ENCODE peak calls at places on chromosomes 16 and 17, in eight cellular contexts. J is KBM-7, I is glutamatergic neuron, A is brain microvascular endothelial cell, D is astrocyte of the spinal cord, F is tibial nerve, W is T-helper 1 cell, T is amygdala. X is an unnamed sample.

GRCh38 chr17:41738801-41739112 is 4.3 kb upstream of the HAP1 start:
- DNase-seq in A (no peak), D (no peak), F (no peak), W (no peak), I (no peak), J (no peak), T (no peak), X (no peak)

GRCh38 chr17:38709104-38709820 is 4.2 kb downstream of the MLLT6 start:
- DNase-seq in A (no peak), F (no peak), J (no peak), D (no peak), W (no peak), I (no peak), T (no peak), X (no peak)

GRCh38 chr17:65287040-65287439 is 149.9 kb downstream of the RGS9 start:
- DNase-seq in W (no peak), T (no peak), A (peak; percentile 39), F (no peak), I (no peak), J (no peak), D (peak; percentile 79), X (no peak)

GRCh38 chr17:75459590-75460267 is 3.3 kb downstream of the TMEM94 start:
- DNase-seq in W (no peak), J (peak; percentile 48), T (no peak), D (no peak), A (no peak), I (no peak), F (no peak), X (peak; percentile 76)

GRCh38 chr16:85162478-85163277 is 50.4 kb upstream of the CIBAR2 start:
- DNase-seq in T (no peak), F (peak; percentile 53), W (no peak), D (peak; percentile 79), I (peak; percentile 66), A (peak; percentile 70), J (no peak), X (no peak)

GRCh38 chr17:12463102-12463501 is 202.6 kb upstream of the MYOCD start:
- DNase-seq in A (peak; percentile 13), W (no peak), T (no peak), I (no peak), J (no peak), D (peak; percentile 15), F (no peak), X (no peak)

GRCh38 chr16:84610385-84610784 is 7.5 kb downstream of the COTL1 start:
- DNase-seq in I (no peak), A (no peak), T (no peak), W (no peak), F (no peak), J (no peak), D (no peak), X (no peak)

GRCh38 chr17:14299261-14300093 is 1.4 kb upstream of the HS3ST3B1 start:
- DNase-seq in A (no peak), F (no peak), J (peak; percentile 71), T (no peak), W (peak; percentile 31), D (peak; percentile 66), I (peak; percentile 57), X (no peak)

GRCh38 chr16:56106527-56106926 is 84.8 kb upstream of the GNAO1 start:
- DNase-seq in A (no peak), T (no peak), W (no peak), I (no peak), J (no peak), D (no peak), F (no peak), X (no peak)

GRCh38 chr16:24668481-24669001 is 60.9 kb upstream of the TNRC6A start:
- DNase-seq in W (no peak), F (peak; percentile 18), I (no peak), A (no peak), T (no peak), J (no peak), D (peak; percentile 81), X (no peak)

GRCh38 chr17:42779942-42780815 is at the start of gene WNK4:
- DNase-seq in W (no peak), I (peak; percentile 67), D (peak; percentile 43), T (no peak), A (no peak), F (no peak), J (no peak), X (no peak)

GRCh38 chr16:72787130-72787518 is 260.8 kb downstream of the ZFHX3 start:
- DNase-seq in I (no peak), J (no peak), D (no peak), A (no peak), F (no peak), T (no peak), W (no peak), X (no peak)

GRCh38 chr17:69357701-69358100 is 30.8 kb upstream of the ABCA5 start:
- DNase-seq in F (no peak), A (no peak), I (no peak), T (no peak), J (no peak), D (no peak), W (no peak), X (no peak)

GRCh38 chr16:30350134-30350871 is 4.8 kb downstream of the CD2BP2 start:
- DNase-seq in A (no peak), W (no peak), D (peak; percentile 40), F (no peak), T (no peak), J (no peak), I (no peak), X (peak; percentile 87)

GRCh38 chr17:17983376-17983775 is 10.7 kb downstream of the DRC3 start:
- DNase-seq in T (no peak), I (no peak), F (no peak), A (no peak), D (no peak), J (no peak), W (no peak), X (no peak)

GRCh38 chr16:19810817-19811731 is 73.6 kb downstream of the GPRC5B start:
- DNase-seq in T (no peak), D (peak; percentile 56), I (no peak), A (peak; percentile 94), W (no peak), J (no peak), F (no peak), X (no peak)

GRCh38 chr17:10668771-10669170 is 11.7 kb upstream of the MYH3 start:
- DNase-seq in W (no peak), T (no peak), F (no peak), A (peak; percentile 9), I (no peak), D (peak; percentile 9), J (no peak), X (no peak)

GRCh38 chr16:89170346-89171215 is 967 bp upstream of the CDH15 start:
- DNase-seq in A (no peak), F (no peak), J (no peak), D (no peak), W (no peak), I (no peak), T (no peak), X (no peak)

GRCh38 chr17:81537856-81538555 is 9.8 kb downstream of the FSCN2 start:
- DNase-seq in D (no peak), F (no peak), I (peak; percentile 54), T (no peak), J (no peak), W (no peak), A (no peak), X (no peak)

GRCh38 chr17:58575511-58575910 is 61.1 kb upstream of the MTMR4 start:
- DNase-seq in F (no peak), J (no peak), A (peak; percentile 66), I (no peak), T (no peak), W (no peak), D (peak; percentile 72), X (peak; percentile 33)

GRCh38 chr16:54366943-54367342 is 80.4 kb upstream of the IRX3 start:
- DNase-seq in A (no peak), D (no peak), W (no peak), J (no peak), T (no peak), F (no peak), I (no peak), X (no peak)

GRCh38 chr17:33084755-33085154 is 93.1 kb downstream of the SPACA3 start:
- DNase-seq in W (no peak), J (no peak), A (no peak), T (no peak), D (no peak), F (no peak), I (no peak), X (no peak)

GRCh38 chr17:4515501-4515900 is 16.8 kb downstream of the SPNS2 start:
- DNase-seq in J (no peak), W (no peak), D (no peak), A (no peak), I (no peak), F (no peak), T (no peak), X (no peak)